ENCODE peak calls at places on chromosome 19, in four cellular contexts. One of them, this sample, is unnamed.

GRCh38 chr19:46069841-46070341 is 29.1 kb upstream of the IGFL4 start:
- DNase-seq in NCI-H446: no peak
- DNase-seq in stimulated activated CD4-positive, alpha-beta T cell treated with anti-CD3 and anti-CD28 coated beads, Interleukin-2, amount 100 ng/mL, for 24 hours: no peak
- DNase-seq in hepatic stellate cell: peak; percentile 30
- DNase-seq in this sample: no peak

GRCh38 chr19:29779921-29780320 is 31.9 kb upstream of the CCNE1 start:
- DNase-seq in NCI-H446: no peak
- DNase-seq in hepatic stellate cell: no peak
- DNase-seq in stimulated activated CD4-positive, alpha-beta T cell treated with anti-CD3 and anti-CD28 coated beads, Interleukin-2, amount 100 ng/mL, for 24 hours: no peak
- DNase-seq in this sample: no peak

GRCh38 chr19:41792513-41793413 is 3.6 kb upstream of the CEACAM3 start:
- DNase-seq in NCI-H446: no peak
- DNase-seq in stimulated activated CD4-positive, alpha-beta T cell treated with anti-CD3 and anti-CD28 coated beads, Interleukin-2, amount 100 ng/mL, for 24 hours: peak; percentile 55
- DNase-seq in hepatic stellate cell: peak; percentile 27
- DNase-seq in this sample: peak; percentile 67

GRCh38 chr19:57477191-57478008 is at the start of gene ZNF772:
- DNase-seq in NCI-H446: peak; percentile 91
- DNase-seq in hepatic stellate cell: peak; percentile 96
- DNase-seq in stimulated activated CD4-positive, alpha-beta T cell treated with anti-CD3 and anti-CD28 coated beads, Interleukin-2, amount 100 ng/mL, for 24 hours: peak; percentile 91
- DNase-seq in this sample: peak; percentile 91

GRCh38 chr19:53907193-53907581 is 1.9 kb upstream of the CACNG7 start:
- DNase-seq in NCI-H446: no peak
- DNase-seq in stimulated activated CD4-positive, alpha-beta T cell treated with anti-CD3 and anti-CD28 coated beads, Interleukin-2, amount 100 ng/mL, for 24 hours: no peak
- DNase-seq in hepatic stellate cell: no peak
- DNase-seq in this sample: no peak

GRCh38 chr19:2476451-2477140 is 669 bp downstream of the GADD45B start:
- DNase-seq in NCI-H446: no peak
- DNase-seq in hepatic stellate cell: peak; percentile 66
- DNase-seq in stimulated activated CD4-positive, alpha-beta T cell treated with anti-CD3 and anti-CD28 coated beads, Interleukin-2, amount 100 ng/mL, for 24 hours: peak; percentile 74
- DNase-seq in this sample: peak; percentile 85

GRCh38 chr19:47593860-47594259 is 15.1 kb upstream of the BICRA start:
- DNase-seq in hepatic stellate cell: no peak
- DNase-seq in stimulated activated CD4-positive, alpha-beta T cell treated with anti-CD3 and anti-CD28 coated beads, Interleukin-2, amount 100 ng/mL, for 24 hours: no peak
- DNase-seq in NCI-H446: no peak
- DNase-seq in this sample: no peak

GRCh38 chr19:35327642-35328041 is 1.3 kb upstream of the CD22 start:
- DNase-seq in stimulated activated CD4-positive, alpha-beta T cell treated with anti-CD3 and anti-CD28 coated beads, Interleukin-2, amount 100 ng/mL, for 24 hours: no peak
- DNase-seq in hepatic stellate cell: no peak
- DNase-seq in NCI-H446: no peak
- DNase-seq in this sample: no peak

GRCh38 chr19:56348289-56348877 is 33.7 kb upstream of the ZSCAN5A start:
- DNase-seq in NCI-H446: no peak
- DNase-seq in stimulated activated CD4-positive, alpha-beta T cell treated with anti-CD3 and anti-CD28 coated beads, Interleukin-2, amount 100 ng/mL, for 24 hours: peak; percentile 22
- DNase-seq in hepatic stellate cell: no peak
- DNase-seq in this sample: peak; percentile 20

GRCh38 chr19:40398417-40399056 is 8.6 kb upstream of the HIPK4 start:
- DNase-seq in hepatic stellate cell: no peak
- DNase-seq in NCI-H446: no peak
- DNase-seq in stimulated activated CD4-positive, alpha-beta T cell treated with anti-CD3 and anti-CD28 coated beads, Interleukin-2, amount 100 ng/mL, for 24 hours: peak; percentile 63
- DNase-seq in this sample: peak; percentile 82

GRCh38 chr19:10812902-10813404 is 23.1 kb downstream of the TMED1 start:
- DNase-seq in stimulated activated CD4-positive, alpha-beta T cell treated with anti-CD3 and anti-CD28 coated beads, Interleukin-2, amount 100 ng/mL, for 24 hours: peak; percentile 33
- DNase-seq in NCI-H446: no peak
- DNase-seq in hepatic stellate cell: peak; percentile 96
- DNase-seq in this sample: peak; percentile 76

GRCh38 chr19:46536391-46536790 is 40.7 kb upstream of the PNMA8B start:
- DNase-seq in NCI-H446: no peak
- DNase-seq in stimulated activated CD4-positive, alpha-beta T cell treated with anti-CD3 and anti-CD28 coated beads, Interleukin-2, amount 100 ng/mL, for 24 hours: no peak
- DNase-seq in hepatic stellate cell: no peak
- DNase-seq in this sample: no peak

GRCh38 chr19:38142176-38143035 is 81.6 kb downstream of the DPF1 start:
- DNase-seq in hepatic stellate cell: peak; percentile 79
- DNase-seq in NCI-H446: peak; percentile 28
- DNase-seq in stimulated activated CD4-positive, alpha-beta T cell treated with anti-CD3 and anti-CD28 coated beads, Interleukin-2, amount 100 ng/mL, for 24 hours: peak; percentile 37
- DNase-seq in this sample: peak; percentile 67

GRCh38 chr19:5017235-5017634 is 48.3 kb downstream of the KDM4B start:
- DNase-seq in stimulated activated CD4-positive, alpha-beta T cell treated with anti-CD3 and anti-CD28 coated beads, Interleukin-2, amount 100 ng/mL, for 24 hours: no peak
- DNase-seq in hepatic stellate cell: no peak
- DNase-seq in NCI-H446: no peak
- DNase-seq in this sample: no peak

GRCh38 chr19:4911786-4912672 is 2.7 kb downstream of the UHRF1 start:
- DNase-seq in NCI-H446: no peak
- DNase-seq in hepatic stellate cell: peak; percentile 99
- DNase-seq in stimulated activated CD4-positive, alpha-beta T cell treated with anti-CD3 and anti-CD28 coated beads, Interleukin-2, amount 100 ng/mL, for 24 hours: peak; percentile 79
- DNase-seq in this sample: peak; percentile 88

GRCh38 chr19:48636859-48637448 is at the start of gene DBP:
- DNase-seq in NCI-H446: no peak
- DNase-seq in stimulated activated CD4-positive, alpha-beta T cell treated with anti-CD3 and anti-CD28 coated beads, Interleukin-2, amount 100 ng/mL, for 24 hours: no peak
- DNase-seq in hepatic stellate cell: peak; percentile 69
- DNase-seq in this sample: no peak

GRCh38 chr19:10818306-10819123 is 17.5 kb downstream of the TMED1 start:
- DNase-seq in stimulated activated CD4-positive, alpha-beta T cell treated with anti-CD3 and anti-CD28 coated beads, Interleukin-2, amount 100 ng/mL, for 24 hours: no peak
- DNase-seq in NCI-H446: no peak
- DNase-seq in hepatic stellate cell: no peak
- DNase-seq in this sample: no peak

GRCh38 chr19:5585461-5586299 is 17.9 kb upstream of the TINCR start:
- DNase-seq in hepatic stellate cell: no peak
- DNase-seq in NCI-H446: peak; percentile 44
- DNase-seq in stimulated activated CD4-positive, alpha-beta T cell treated with anti-CD3 and anti-CD28 coated beads, Interleukin-2, amount 100 ng/mL, for 24 hours: peak; percentile 50
- DNase-seq in this sample: peak; percentile 75

GRCh38 chr19:15294591-15294990 is 37.7 kb downstream of the BRD4 start:
- DNase-seq in NCI-H446: peak; percentile 15
- DNase-seq in stimulated activated CD4-positive, alpha-beta T cell treated with anti-CD3 and anti-CD28 coated beads, Interleukin-2, amount 100 ng/mL, for 24 hours: no peak
- DNase-seq in hepatic stellate cell: no peak
- DNase-seq in this sample: peak; percentile 36

GRCh38 chr19:33386361-33386858 is 12.9 kb downstream of the CEBPG start:
- DNase-seq in stimulated activated CD4-positive, alpha-beta T cell treated with anti-CD3 and anti-CD28 coated beads, Interleukin-2, amount 100 ng/mL, for 24 hours: no peak
- DNase-seq in hepatic stellate cell: no peak
- DNase-seq in NCI-H446: no peak
- DNase-seq in this sample: no peak

GRCh38 chr19:55809381-55810058 is 22.3 kb downstream of the NLRP11 start:
- DNase-seq in NCI-H446: peak; percentile 78
- DNase-seq in stimulated activated CD4-positive, alpha-beta T cell treated with anti-CD3 and anti-CD28 coated beads, Interleukin-2, amount 100 ng/mL, for 24 hours: peak; percentile 42
- DNase-seq in hepatic stellate cell: peak; percentile 22
- DNase-seq in this sample: peak; percentile 59

GRCh38 chr19:38741670-38742069 is 2.6 kb downstream of the CAPN12 start:
- DNase-seq in NCI-H446: no peak
- DNase-seq in stimulated activated CD4-positive, alpha-beta T cell treated with anti-CD3 and anti-CD28 coated beads, Interleukin-2, amount 100 ng/mL, for 24 hours: no peak
- DNase-seq in hepatic stellate cell: no peak
- DNase-seq in this sample: no peak

GRCh38 chr19:34260771-34261173 is 6.4 kb downstream of the GARRE1 start:
- DNase-seq in NCI-H446: no peak
- DNase-seq in stimulated activated CD4-positive, alpha-beta T cell treated with anti-CD3 and anti-CD28 coated beads, Interleukin-2, amount 100 ng/mL, for 24 hours: no peak
- DNase-seq in hepatic stellate cell: peak; percentile 45
- DNase-seq in this sample: no peak

GRCh38 chr19:34189917-34190425 is 17.7 kb downstream of the LSM14A start:
- DNase-seq in stimulated activated CD4-positive, alpha-beta T cell treated with anti-CD3 and anti-CD28 coated beads, Interleukin-2, amount 100 ng/mL, for 24 hours: no peak
- DNase-seq in hepatic stellate cell: no peak
- DNase-seq in NCI-H446: no peak
- DNase-seq in this sample: no peak

GRCh38 chr19:840519-841206 is at the start of gene PRTN3:
- DNase-seq in NCI-H446: no peak
- DNase-seq in stimulated activated CD4-positive, alpha-beta T cell treated with anti-CD3 and anti-CD28 coated beads, Interleukin-2, amount 100 ng/mL, for 24 hours: no peak
- DNase-seq in hepatic stellate cell: no peak
- DNase-seq in this sample: no peak

GRCh38 chr19:1315470-1316166 is 29.9 kb downstream of the EFNA2 start:
- DNase-seq in stimulated activated CD4-positive, alpha-beta T cell treated with anti-CD3 and anti-CD28 coated beads, Interleukin-2, amount 100 ng/mL, for 24 hours: peak; percentile 38
- DNase-seq in hepatic stellate cell: peak; percentile 77
- DNase-seq in NCI-H446: no peak
- DNase-seq in this sample: peak; percentile 42

GRCh38 chr19:17848598-17849292 is 963 bp upstream of the JAK3 start:
- DNase-seq in NCI-H446: no peak
- DNase-seq in stimulated activated CD4-positive, alpha-beta T cell treated with anti-CD3 and anti-CD28 coated beads, Interleukin-2, amount 100 ng/mL, for 24 hours: no peak
- DNase-seq in hepatic stellate cell: no peak
- DNase-seq in this sample: peak; percentile 49

GRCh38 chr19:3014135-3014534 is 14.9 kb downstream of the TLE2 start:
- DNase-seq in hepatic stellate cell: no peak
- DNase-seq in stimulated activated CD4-positive, alpha-beta T cell treated with anti-CD3 and anti-CD28 coated beads, Interleukin-2, amount 100 ng/mL, for 24 hours: no peak
- DNase-seq in NCI-H446: no peak
- DNase-seq in this sample: no peak

GRCh38 chr19:33215438-33216197 is 10.0 kb downstream of the SLC7A10 start:
- DNase-seq in hepatic stellate cell: no peak
- DNase-seq in NCI-H446: no peak
- DNase-seq in stimulated activated CD4-positive, alpha-beta T cell treated with anti-CD3 and anti-CD28 coated beads, Interleukin-2, amount 100 ng/mL, for 24 hours: no peak
- DNase-seq in this sample: no peak

GRCh38 chr19:35513975-35514809 is 743 bp upstream of the DMKN start:
- DNase-seq in hepatic stellate cell: no peak
- DNase-seq in stimulated activated CD4-positive, alpha-beta T cell treated with anti-CD3 and anti-CD28 coated beads, Interleukin-2, amount 100 ng/mL, for 24 hours: no peak
- DNase-seq in NCI-H446: no peak
- DNase-seq in this sample: no peak

GRCh38 chr19:4523306-4524110 is 5.2 kb upstream of the PLIN4 start:
- DNase-seq in NCI-H446: no peak
- DNase-seq in hepatic stellate cell: no peak
- DNase-seq in stimulated activated CD4-positive, alpha-beta T cell treated with anti-CD3 and anti-CD28 coated beads, Interleukin-2, amount 100 ng/mL, for 24 hours: peak; percentile 44
- DNase-seq in this sample: peak; percentile 41

GRCh38 chr19:6065685-6066365 is 44.5 kb downstream of the RFX2 start:
- DNase-seq in stimulated activated CD4-positive, alpha-beta T cell treated with anti-CD3 and anti-CD28 coated beads, Interleukin-2, amount 100 ng/mL, for 24 hours: peak; percentile 45
- DNase-seq in hepatic stellate cell: no peak
- DNase-seq in NCI-H446: no peak
- DNase-seq in this sample: peak; percentile 76

GRCh38 chr19:50047686-50048085 is 21.9 kb downstream of the ZNF473 start:
- DNase-seq in hepatic stellate cell: no peak
- DNase-seq in NCI-H446: no peak
- DNase-seq in stimulated activated CD4-positive, alpha-beta T cell treated with anti-CD3 and anti-CD28 coated beads, Interleukin-2, amount 100 ng/mL, for 24 hours: no peak
- DNase-seq in this sample: no peak

GRCh38 chr19:6556480-6556879 is 25.7 kb downstream of the TNFSF9 start:
- DNase-seq in stimulated activated CD4-positive, alpha-beta T cell treated with anti-CD3 and anti-CD28 coated beads, Interleukin-2, amount 100 ng/mL, for 24 hours: no peak
- DNase-seq in NCI-H446: no peak
- DNase-seq in hepatic stellate cell: no peak
- DNase-seq in this sample: peak; percentile 45

GRCh38 chr19:47371269-47371668 is 22.2 kb downstream of the DHX34 start:
- DNase-seq in NCI-H446: no peak
- DNase-seq in stimulated activated CD4-positive, alpha-beta T cell treated with anti-CD3 and anti-CD28 coated beads, Interleukin-2, amount 100 ng/mL, for 24 hours: no peak
- DNase-seq in hepatic stellate cell: no peak
- DNase-seq in this sample: no peak

GRCh38 chr19:14161305-14161704 is 24.9 kb upstream of the ASF1B start:
- DNase-seq in hepatic stellate cell: no peak
- DNase-seq in NCI-H446: no peak
- DNase-seq in stimulated activated CD4-positive, alpha-beta T cell treated with anti-CD3 and anti-CD28 coated beads, Interleukin-2, amount 100 ng/mL, for 24 hours: no peak
- DNase-seq in this sample: no peak

GRCh38 chr19:41933693-41934426 is 5.6 kb upstream of the ERFL start:
- DNase-seq in stimulated activated CD4-positive, alpha-beta T cell treated with anti-CD3 and anti-CD28 coated beads, Interleukin-2, amount 100 ng/mL, for 24 hours: no peak
- DNase-seq in hepatic stellate cell: no peak
- DNase-seq in NCI-H446: no peak
- DNase-seq in this sample: no peak